ENCODE peak calls at places on chromosome 12, in seven cellular contexts. D, S, G, T, Q, A and H are unnamed samples.

GRCh38 chr12:51751657-51752056 is 96.9 kb downstream of the FIGNL2 start:
- DNase-seq in D (peak), S (no peak), G (no peak), T (no peak), Q (no peak), A (no peak), H (peak)

GRCh38 chr12:49945394-49946080 is 5.0 kb upstream of the AQP2 start:
- DNase-seq in D (peak), S (peak), G (peak), T (peak), Q (peak), A (peak), H (peak)

GRCh38 chr12:13347241-13348043 is 150.9 kb downstream of the EMP1 start:
- DNase-seq in D (no peak), S (no peak), G (no peak), T (no peak), Q (no peak), A (no peak), H (peak)

GRCh38 chr12:45284096-45284901 is 68.4 kb downstream of the ANO6 start:
- DNase-seq in D (no peak), S (no peak), G (no peak), T (no peak), Q (no peak), A (no peak), H (peak)

GRCh38 chr12:93848453-93849120 is 171.4 kb downstream of the CRADD start:
- DNase-seq in D (peak), S (no peak), G (no peak), T (peak), Q (no peak), A (no peak), H (no peak)

GRCh38 chr12:32176606-32177005 is 70.0 kb downstream of the BICD1 start:
- DNase-seq in D (no peak), S (no peak), G (no peak), T (no peak), Q (no peak), A (no peak), H (no peak)

GRCh38 chr12:44582521-44582920 is 293.6 kb downstream of the NELL2 start:
- DNase-seq in D (no peak), S (no peak), G (no peak), T (no peak), Q (no peak), A (no peak), H (no peak)

GRCh38 chr12:54432815-54433164 is 13.7 kb upstream of the ITGA5 start:
- DNase-seq in D (no peak), S (no peak), G (no peak), T (no peak), Q (no peak), A (no peak), H (no peak)

GRCh38 chr12:74415633-74416032 is 122.0 kb upstream of the ATXN7L3B start:
- DNase-seq in D (peak), S (no peak), G (no peak), T (no peak), Q (peak), A (peak), H (peak)

GRCh38 chr12:24728366-24728765 is 220.5 kb downstream of the BCAT1 start:
- DNase-seq in D (peak), S (no peak), G (no peak), T (no peak), Q (peak), A (no peak), H (no peak)

GRCh38 chr12:1157046-1157445 is 166.0 kb downstream of the ERC1 start:
- DNase-seq in D (no peak), S (no peak), G (no peak), T (no peak), Q (no peak), A (no peak), H (no peak)

GRCh38 chr12:88495031-88495430 is 85.2 kb downstream of the KITLG start:
- DNase-seq in D (no peak), S (no peak), G (no peak), T (no peak), Q (no peak), A (no peak), H (no peak)

GRCh38 chr12:103494388-103494787 is 1.4 kb downstream of the C12orf42 start:
- DNase-seq in D (no peak), S (no peak), G (no peak), T (no peak), Q (no peak), A (peak), H (no peak)

GRCh38 chr12:58530421-58531067 is 389.8 kb downstream of the LRIG3 start:
- DNase-seq in D (no peak), S (no peak), G (no peak), T (no peak), Q (no peak), A (no peak), H (peak)

GRCh38 chr12:66107451-66107915 is 23.1 kb downstream of the LLPH start:
- DNase-seq in D (peak), S (peak), G (peak), T (no peak), Q (peak), A (peak), H (peak)

GRCh38 chr12:114443607-114444421 is 37.9 kb upstream of the TBX5 start:
- DNase-seq in D (no peak), S (no peak), G (no peak), T (peak), Q (no peak), A (no peak), H (no peak)

GRCh38 chr12:46089414-46090162 is 99.2 kb upstream of the SCAF11 start:
- DNase-seq in D (no peak), S (no peak), G (no peak), T (no peak), Q (no peak), A (no peak), H (peak)

GRCh38 chr12:77072833-77073495 is 7.6 kb upstream of the E2F7 start:
- DNase-seq in D (no peak), S (no peak), G (no peak), T (no peak), Q (no peak), A (no peak), H (no peak)

GRCh38 chr12:52405922-52406385 is at the start of gene KRT82:
- DNase-seq in D (no peak), S (no peak), G (no peak), T (peak), Q (no peak), A (no peak), H (no peak)

GRCh38 chr12:121132601-121133481 is at the start of gene P2RX7:
- DNase-seq in D (peak), S (peak), G (no peak), T (peak), Q (peak), A (peak), H (peak)

GRCh38 chr12:109731806-109732205 is 18.2 kb downstream of the FAM222A start:
- DNase-seq in D (no peak), S (no peak), G (no peak), T (peak), Q (no peak), A (no peak), H (no peak)

GRCh38 chr12:53930591-53931255 is 7.9 kb upstream of the HOXC13 start:
- DNase-seq in D (no peak), S (no peak), G (no peak), T (no peak), Q (no peak), A (no peak), H (no peak)

GRCh38 chr12:132554857-132555630 is 55.3 kb downstream of the LRCOL1 start:
- DNase-seq in D (peak), S (no peak), G (no peak), T (no peak), Q (no peak), A (peak), H (no peak)

GRCh38 chr12:64943686-64944085 is 119.2 kb downstream of the TBC1D30 start:
- DNase-seq in D (peak), S (no peak), G (no peak), T (no peak), Q (no peak), A (peak), H (peak)

GRCh38 chr12:108063192-108063591 is 65.9 kb upstream of the WSCD2 start:
- DNase-seq in D (peak), S (no peak), G (no peak), T (no peak), Q (peak), A (peak), H (no peak)

GRCh38 chr12:14885718-14886201 is at the start of gene MGP:
- DNase-seq in D (no peak), S (no peak), G (no peak), T (no peak), Q (no peak), A (no peak), H (no peak)

GRCh38 chr12:40616383-40616900 is 75.8 kb upstream of the CNTN1 start:
- DNase-seq in D (peak), S (no peak), G (no peak), T (no peak), Q (no peak), A (no peak), H (no peak)

GRCh38 chr12:92235703-92236472 is 90.2 kb upstream of the BTG1 start:
- DNase-seq in D (no peak), S (no peak), G (no peak), T (no peak), Q (no peak), A (no peak), H (no peak)

GRCh38 chr12:40222247-40222646 is 2.5 kb upstream of the LRRK2 start:
- DNase-seq in D (no peak), S (no peak), G (no peak), T (no peak), Q (no peak), A (no peak), H (no peak)